ENCODE peak calls at places on chromosome 7, in ten cellular contexts. P is activated CD4-positive, alpha-beta T cell treated with anti-CD3 and anti-CD28 coated beads, Interleukin-2, amount 10 ng/mL, durations not matched to agents 7 days and 5 days; V is M059J; G is uterus; Q is endodermal cell; B is naive thymus-derived CD4-positive, alpha-beta T cell; Y is AG04449; H is T-helper 17 cell; W is gastrocnemius medialis; R is brain pericyte. X is an unnamed sample.

GRCh38 chr7:19139706-19140327 is 5.4 kb downstream of the FERD3L start:
- DNase-seq in P (no peak), V (no peak), G (no peak), Q (no peak), B (no peak), Y (no peak), H (no peak), W (no peak), R (no peak), X (no peak)

GRCh38 chr7:18400281-18400680 is 95.3 kb upstream of the HDAC9 start:
- DNase-seq in P (no peak), V (peak; percentile 49), G (no peak), Q (no peak), B (no peak), Y (no peak), H (no peak), W (no peak), R (no peak), X (no peak)

GRCh38 chr7:81404669-81405068 is 365.2 kb downstream of the HGF start:
- DNase-seq in P (no peak), V (peak; percentile 15), G (no peak), Q (no peak), B (no peak), Y (no peak), H (no peak), W (no peak), R (no peak), X (no peak)

GRCh38 chr7:35761882-35762720 is 38.8 kb upstream of the SEPTIN7 start:
- DNase-seq in P (no peak), V (no peak), G (no peak), Q (no peak), B (peak; percentile 1), Y (peak; percentile 44), H (no peak), W (no peak), R (no peak), X (no peak)

GRCh38 chr7:65239707-65240352 is 133.8 kb upstream of the ZNF92 start:
- DNase-seq in P (no peak), V (peak; percentile 65), G (no peak), Q (peak; percentile 94), B (no peak), Y (no peak), H (no peak), W (no peak), R (no peak), X (no peak)

GRCh38 chr7:128710391-128710930 is 28.7 kb upstream of the CALU start:
- DNase-seq in P (no peak), V (no peak), G (no peak), Q (no peak), B (no peak), Y (no peak), H (no peak), W (no peak), R (no peak), X (no peak)

GRCh38 chr7:106041140-106041717 is 70.9 kb downstream of the SYPL1 start:
- DNase-seq in P (peak; percentile 26), V (peak; percentile 62), G (no peak), Q (peak; percentile 91), B (no peak), Y (no peak), H (no peak), W (no peak), R (no peak), X (no peak)

GRCh38 chr7:85159003-85159402 is 27.9 kb downstream of the SEMA3D start:
- DNase-seq in P (no peak), V (no peak), G (no peak), Q (no peak), B (no peak), Y (no peak), H (no peak), W (no peak), R (no peak), X (no peak)

GRCh38 chr7:128931186-128931798 is 6.4 kb upstream of the IRF5 start:
- DNase-seq in P (no peak), V (no peak), G (no peak), Q (no peak), B (no peak), Y (no peak), H (no peak), W (no peak), R (no peak), X (no peak)

GRCh38 chr7:47638679-47639306 is 56.9 kb upstream of the TNS3 start:
- DNase-seq in P (no peak), V (no peak), G (peak; percentile 73), Q (no peak), B (no peak), Y (no peak), H (no peak), W (no peak), R (no peak), X (no peak)

GRCh38 chr7:147707926-147708325 is 882.6 kb upstream of the C7orf33 start:
- DNase-seq in P (no peak), V (no peak), G (no peak), Q (no peak), B (no peak), Y (no peak), H (no peak), W (no peak), R (no peak), X (no peak)

GRCh38 chr7:47819054-47819920 is 129.0 kb downstream of the PKD1L1 start:
- DNase-seq in P (peak; percentile 65), V (peak; percentile 78), G (peak; percentile 76), Q (peak; percentile 89), B (peak; percentile 19), Y (peak; percentile 23), H (no peak), W (no peak), R (peak; percentile 55), X (peak; percentile 44)

GRCh38 chr7:106276513-106276912 is 8.3 kb downstream of the NAMPT start:
- DNase-seq in P (no peak), V (no peak), G (no peak), Q (no peak), B (no peak), Y (no peak), H (no peak), W (no peak), R (no peak), X (no peak)

GRCh38 chr7:103391976-103392375 is 44.5 kb downstream of the PSMC2 start:
- DNase-seq in P (no peak), V (peak; percentile 20), G (no peak), Q (no peak), B (no peak), Y (peak; percentile 10), H (no peak), W (no peak), R (no peak), X (no peak)

GRCh38 chr7:39582536-39582935 is 16.3 kb downstream of the YAE1 start:
- DNase-seq in P (no peak), V (no peak), G (no peak), Q (no peak), B (no peak), Y (no peak), H (no peak), W (no peak), R (no peak), X (no peak)

GRCh38 chr7:19533266-19533665 is 175.6 kb downstream of the POLR1F start:
- DNase-seq in P (no peak), V (no peak), G (no peak), Q (no peak), B (no peak), Y (no peak), H (no peak), W (no peak), R (no peak), X (no peak)

GRCh38 chr7:139620676-139621344 is 97.3 kb downstream of the CLEC2L start:
- DNase-seq in P (peak; percentile 67), V (peak; percentile 34), G (peak; percentile 37), Q (peak; percentile 93), B (peak; percentile 55), Y (no peak), H (peak; percentile 30), W (no peak), R (no peak), X (no peak)

GRCh38 chr7:129779602-129780256 is 168.2 kb downstream of the NRF1 start:
- DNase-seq in P (peak; percentile 27), V (peak; percentile 79), G (no peak), Q (no peak), B (no peak), Y (no peak), H (peak; percentile 31), W (no peak), R (no peak), X (no peak)

GRCh38 chr7:44646176-44646920 is 39.9 kb downstream of the OGDH start:
- DNase-seq in P (no peak), V (no peak), G (no peak), Q (peak; percentile 12), B (no peak), Y (no peak), H (no peak), W (peak; percentile 61), R (no peak), X (no peak)

GRCh38 chr7:148925836-148926235 is 41.7 kb upstream of the EZH2 start:
- DNase-seq in P (no peak), V (no peak), G (no peak), Q (no peak), B (no peak), Y (no peak), H (no peak), W (no peak), R (no peak), X (no peak)

GRCh38 chr7:35334511-35334910 is 80.6 kb upstream of the TBX20 start:
- DNase-seq in P (no peak), V (peak; percentile 40), G (no peak), Q (no peak), B (no peak), Y (no peak), H (no peak), W (no peak), R (no peak), X (no peak)

GRCh38 chr7:124459101-124460052 is 306.2 kb downstream of the GPR37 start:
- DNase-seq in P (no peak), V (peak; percentile 81), G (no peak), Q (no peak), B (no peak), Y (peak; percentile 58), H (no peak), W (no peak), R (no peak), X (no peak)

GRCh38 chr7:98470131-98470985 is 69.5 kb upstream of the BAIAP2L1 start:
- DNase-seq in P (peak; percentile 9), V (no peak), G (no peak), Q (peak; percentile 97), B (no peak), Y (no peak), H (no peak), W (no peak), R (no peak), X (no peak)

GRCh38 chr7:116196947-116197346 is 13.4 kb upstream of the TES start:
- DNase-seq in P (no peak), V (no peak), G (no peak), Q (no peak), B (no peak), Y (no peak), H (no peak), W (no peak), R (no peak), X (no peak)

GRCh38 chr7:131687296-131687695 is 130.9 kb upstream of the PODXL start:
- DNase-seq in P (no peak), V (no peak), G (no peak), Q (no peak), B (no peak), Y (no peak), H (no peak), W (no peak), R (no peak), X (no peak)

GRCh38 chr7:107939472-107940145 is 48.6 kb downstream of the DLD start:
- DNase-seq in P (no peak), V (peak; percentile 93), G (peak; percentile 79), Q (no peak), B (no peak), Y (peak; percentile 84), H (no peak), W (no peak), R (no peak), X (no peak)

GRCh38 chr7:45088821-45089313 is at the start of gene NACAD:
- DNase-seq in P (no peak), V (peak; percentile 22), G (peak; percentile 69), Q (no peak), B (no peak), Y (no peak), H (no peak), W (no peak), R (no peak), X (no peak)

GRCh38 chr7:27723086-27723485 is 16.9 kb upstream of the TAX1BP1 start:
- DNase-seq in P (no peak), V (peak; percentile 50), G (no peak), Q (no peak), B (no peak), Y (no peak), H (no peak), W (peak; percentile 12), R (no peak), X (no peak)